ENCODE peak calls at places on chromosomes 11 and 22, in four cellular contexts. K is AG04450, V is progenitor cell of endocrine pancreas, T is left cardiac atrium. U is an unnamed sample.

GRCh38 chr11:46537851-46538295 is 56.0 kb downstream of the AMBRA1 start:
- DNase-seq in K (peak), V (peak), T (peak), U (no peak)

GRCh38 chr22:39898997-39899396 is 1.9 kb upstream of the GRAP2 start:
- DNase-seq in K (no peak), V (no peak), T (no peak), U (no peak)

GRCh38 chr11:5380740-5381342 is 2.8 kb upstream of the OR51M1 start:
- DNase-seq in K (peak), V (peak), T (peak), U (no peak)

GRCh38 chr11:27233654-27234042 is 129.4 kb downstream of the CCDC34 start:
- DNase-seq in K (no peak), V (no peak), T (no peak), U (no peak)

GRCh38 chr11:71298761-71299181 is 46.4 kb upstream of the SHANK2 start:
- DNase-seq in K (no peak), V (no peak), T (no peak), U (peak)

GRCh38 chr22:47057916-47058585 is 295.6 kb downstream of the TBC1D22A start:
- DNase-seq in K (no peak), V (no peak), T (no peak), U (peak)

GRCh38 chr22:43152001-43152354 is 619 bp downstream of the TSPO start:
- DNase-seq in K (no peak), V (no peak), T (no peak), U (no peak)

GRCh38 chr11:93743316-93743715 is 1.8 kb downstream of the C11orf54 start:
- DNase-seq in K (no peak), V (no peak), T (no peak), U (no peak)

GRCh38 chr22:29231971-29232959 is 26.6 kb downstream of the EMID1 start:
- DNase-seq in K (no peak), V (no peak), T (peak), U (peak)

GRCh38 chr11:44188643-44189042 is 93.2 kb downstream of the EXT2 start:
- DNase-seq in K (no peak), V (no peak), T (no peak), U (no peak)

GRCh38 chr11:117673561-117673960 is 123.5 kb downstream of the DSCAML1 start:
- DNase-seq in K (no peak), V (no peak), T (no peak), U (no peak)

GRCh38 chr11:58905141-58905715 is 34.1 kb upstream of the GLYATL1 start:
- DNase-seq in K (no peak), V (no peak), T (peak), U (no peak)

GRCh38 chr11:102986815-102987214 is 31.3 kb upstream of the MMP13 start:
- DNase-seq in K (no peak), V (no peak), T (no peak), U (no peak)

GRCh38 chr11:108685419-108686161 is 20.7 kb downstream of the DDX10 start:
- DNase-seq in K (no peak), V (no peak), T (no peak), U (no peak)

GRCh38 chr11:73192272-73192671 is 25.8 kb upstream of the P2RY2 start:
- DNase-seq in K (no peak), V (no peak), T (no peak), U (no peak)

GRCh38 chr11:74278721-74279148 is 32.7 kb downstream of the P4HA3 start:
- DNase-seq in K (peak), V (no peak), T (peak), U (peak)